ENCODE peak calls at places on chromosome 19, in ten cellular contexts. N is mammary epithelial cell, Z is retinal pigment epithelial cell, I is cardiac muscle cell, D is IMR-90, B is brain microvascular endothelial cell, V is suprapubic skin, A is RWPE2, F is cardiac fibroblast, S is activated B cell treated with CpG ODN at 0.5 μM for 24 hours. P is an unnamed sample.

GRCh38 chr19:41219924-41220567 is 1.0 kb downstream of the AXL start:
- DNase-seq in Z (no peak), A (no peak), F (peak; percentile 63), I (peak; percentile 19), V (no peak), S (no peak), B (peak; percentile 41), D (peak; percentile 67), N (peak; percentile 14), P (no peak)

GRCh38 chr19:13051581-13052165 is 51.0 kb downstream of the LYL1 start:
- DNase-seq in A (peak; percentile 82), F (peak; percentile 52), Z (no peak), I (peak; percentile 87), D (peak; percentile 24), S (no peak), B (no peak), V (no peak), N (peak; percentile 47), P (no peak)

GRCh38 chr19:2123682-2124387 is 27.1 kb downstream of the IZUMO4 start:
- DNase-seq in S (no peak), F (peak; percentile 9), N (no peak), Z (no peak), B (no peak), I (peak; percentile 59), D (no peak), V (no peak), A (no peak), P (no peak)

GRCh38 chr19:1852294-1852646 is 4.0 kb upstream of the REXO1 start:
- DNase-seq in A (no peak), B (no peak), Z (no peak), D (no peak), V (no peak), S (no peak), N (no peak), F (no peak), I (no peak), P (no peak)

GRCh38 chr19:52957591-52957990 is 5.1 kb downstream of the ZNF816 start:
- DNase-seq in I (no peak), N (peak; percentile 62), V (no peak), Z (no peak), S (no peak), A (no peak), D (no peak), F (no peak), B (no peak), P (no peak)

GRCh38 chr19:16457195-16457953 is 14.4 kb downstream of the EPS15L1 start:
- DNase-seq in I (peak; percentile 14), Z (no peak), F (peak; percentile 80), V (peak; percentile 74), B (no peak), S (no peak), A (no peak), D (peak; percentile 26), N (peak; percentile 54), P (peak; percentile 32)

GRCh38 chr19:19270749-19271571 is 2.1 kb downstream of the TM6SF2 start:
- DNase-seq in Z (no peak), V (no peak), F (no peak), S (no peak), I (no peak), A (no peak), B (no peak), N (no peak), D (no peak), P (no peak)

GRCh38 chr19:11286312-11286974 is 9.5 kb upstream of the TSPAN16 start:
- DNase-seq in B (peak; percentile 39), V (no peak), F (peak; percentile 88), N (no peak), S (no peak), A (no peak), Z (no peak), D (peak; percentile 58), I (no peak), P (peak; percentile 11)

GRCh38 chr19:55284405-55285058 is 735 bp downstream of the BRSK1 start:
- DNase-seq in A (no peak), V (no peak), Z (no peak), N (no peak), F (no peak), S (no peak), I (no peak), B (no peak), D (no peak), P (no peak)

GRCh38 chr19:35105411-35106290 is 10.0 kb upstream of the FXYD3 start:
- DNase-seq in I (no peak), A (no peak), F (no peak), Z (no peak), S (no peak), B (no peak), D (no peak), V (no peak), N (no peak), P (no peak)

GRCh38 chr19:36916991-36917390 is 859 bp downstream of the ZNF568 start:
- DNase-seq in N (peak; percentile 27), F (peak; percentile 30), S (no peak), D (peak; percentile 33), Z (peak; percentile 7), A (no peak), V (no peak), I (peak; percentile 6), B (peak; percentile 25), P (no peak)

GRCh38 chr19:36918090-36918489 is 2.0 kb downstream of the ZNF568 start:
- DNase-seq in F (no peak), I (no peak), B (no peak), S (no peak), N (no peak), Z (no peak), A (no peak), D (no peak), V (no peak), P (no peak)

GRCh38 chr19:36915992-36916830 is at the start of the genes ZNF568 and ZNF829:
- DNase-seq in V (peak; percentile 92), N (peak; percentile 89), S (peak; percentile 87), A (peak; percentile 82), B (peak; percentile 90), D (peak; percentile 83), Z (peak; percentile 54), F (peak; percentile 90), I (peak; percentile 93), P (peak; percentile 59)
- TF ChIP-seq CTCF in V (peak; percentile 70), N (peak; percentile 73), S (no peak), A (peak; percentile 54), B (peak; percentile 85), D (peak; percentile 63), Z (peak; percentile 73), F (peak; percentile 79), I (peak; percentile 74), P (peak; percentile 65)

GRCh38 chr19:39196320-39196719 is 444 bp upstream of the NCCRP1 start:
- DNase-seq in D (no peak), B (no peak), A (no peak), N (no peak), I (no peak), S (no peak), V (no peak), Z (no peak), F (no peak), P (no peak)

GRCh38 chr19:39194832-39195542 is 1.8 kb upstream of the NCCRP1 start:
- DNase-seq in B (no peak), I (peak; percentile 34), F (no peak), Z (no peak), A (no peak), N (no peak), V (no peak), S (no peak), D (no peak), P (no peak)

GRCh38 chr19:39192846-39193245 is 3.9 kb upstream of the NCCRP1 start:
- DNase-seq in F (peak; percentile 31), A (no peak), B (no peak), N (no peak), Z (peak; percentile 68), S (no peak), I (no peak), V (no peak), D (no peak), P (no peak)

GRCh38 chr19:39195755-39196154 is 1.0 kb upstream of the NCCRP1 start:
- DNase-seq in N (no peak), D (no peak), A (no peak), V (no peak), B (no peak), I (no peak), F (no peak), S (no peak), Z (no peak), P (no peak)

GRCh38 chr19:39193785-39194184 is 3.0 kb upstream of the NCCRP1 start:
- DNase-seq in F (peak; percentile 65), D (no peak), I (peak; percentile 48), Z (peak; percentile 23), V (no peak), A (no peak), S (no peak), B (no peak), N (no peak), P (no peak)
- TF ChIP-seq CTCF in F (no peak), D (no peak), I (no peak), Z (no peak), V (no peak), A (no peak), S (no peak), B (no peak), N (no peak), P (no peak)

DNA sequence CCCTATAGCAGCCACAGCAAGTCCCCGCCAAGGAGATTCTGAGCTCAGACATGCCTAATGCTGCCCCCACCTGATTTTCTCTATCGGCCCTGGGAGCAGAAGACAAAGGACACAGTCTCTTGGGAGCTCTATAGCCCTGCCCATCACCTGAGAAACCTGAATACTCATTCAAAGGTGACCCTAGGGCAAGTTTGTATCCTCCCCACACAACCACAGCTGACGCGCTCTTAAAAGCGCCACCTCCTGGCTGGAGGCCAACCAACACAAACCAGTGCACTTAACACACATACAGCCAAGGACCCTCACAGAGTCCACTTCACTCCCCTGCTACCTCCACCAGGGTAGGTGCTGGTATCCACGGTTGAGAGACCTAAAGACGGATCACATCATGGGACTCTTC is 8.8 kb upstream of the IGFL4 start:
- DNase-seq in V (no peak), F (no peak), B (no peak), Z (no peak), S (no peak), A (no peak), D (no peak), I (no peak), N (peak; percentile 92), P (no peak)
- TF ChIP-seq CTCF in V (no peak), F (no peak), B (peak; percentile 9), Z (no peak), S (no peak), A (peak; percentile 22), D (no peak), I (no peak), N (no peak), P (no peak)

DNA sequence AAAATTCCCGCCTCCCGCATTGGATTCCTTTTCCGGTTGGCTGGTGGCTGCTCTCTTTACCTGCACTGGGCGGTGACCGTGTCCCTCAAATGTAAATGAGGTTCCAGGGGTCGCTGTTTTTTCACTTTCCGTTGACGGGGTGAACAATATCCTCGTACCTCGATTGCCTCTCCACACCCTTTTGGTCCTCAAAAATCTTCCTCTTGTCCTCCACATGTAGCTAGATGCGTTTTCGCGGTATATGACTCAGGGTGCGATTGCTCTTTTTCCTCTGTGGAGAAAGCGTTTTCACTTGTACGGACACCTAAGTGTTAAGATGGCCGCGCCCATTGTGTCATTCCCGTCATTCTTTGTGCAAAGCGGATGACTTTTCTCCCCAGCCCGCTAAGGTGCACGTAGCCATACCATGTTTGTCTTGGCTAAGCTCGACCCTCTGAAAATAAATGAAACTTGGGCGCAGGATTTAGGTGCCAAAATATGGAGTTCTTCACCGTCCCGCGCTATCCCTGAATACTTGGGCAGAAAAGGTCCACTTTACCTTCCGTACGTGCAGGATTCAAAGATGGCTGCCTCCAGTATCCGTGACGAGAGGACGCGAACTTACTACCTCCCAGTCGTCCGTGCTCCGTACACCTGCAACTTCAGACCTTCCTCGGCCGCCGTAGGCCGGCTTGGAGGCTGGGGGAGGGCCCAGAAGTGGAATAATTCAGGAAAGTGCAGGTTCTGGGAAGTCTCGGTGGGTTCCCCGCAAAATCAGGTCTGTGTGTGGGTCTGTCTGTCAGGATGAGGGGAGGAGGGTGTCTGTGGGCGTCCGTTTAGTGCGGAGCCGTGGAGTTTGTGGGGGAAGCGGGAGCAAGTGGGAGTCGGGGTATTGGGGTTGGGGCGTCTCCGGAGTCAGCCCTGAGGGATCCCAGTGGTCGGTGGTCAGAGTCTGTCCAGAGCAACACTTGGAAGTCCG is at the start of gene ZNF613:
- DNase-seq in S (peak; percentile 71), B (peak; percentile 90), I (peak; percentile 95), Z (peak; percentile 88), V (peak; percentile 85), D (peak; percentile 94), A (peak; percentile 81), N (peak; percentile 92), F (peak; percentile 97), P (peak; percentile 67)
- TF ChIP-seq CTCF in S (no peak), B (peak; percentile 23), I (peak; percentile 22), Z (peak; percentile 43), V (peak; percentile 8), D (peak; percentile 3), A (peak; percentile 33), N (peak; percentile 41), F (peak; percentile 4), P (peak; percentile 23)